ENCODE peak calls at places on chromosomes 5 and 9, in seven cellular contexts. E is HCT116, J is upper lobe of right lung, S is A549, Z is lower lobe of right lung, K is ovary, Q is aorta. F is an unnamed sample. For H3K4me1 and H3K9me3, the result is how much of the 10 kb centered on the place peaks cover.

GRCh38 chr5:82754759-82755158 is 322.4 kb downstream of the TMEM167A start:
- DNase-seq in E (no peak), J (no peak), S (no peak), Z (no peak), K (no peak), Q (no peak), F (no peak)

GRCh38 chr9:77952641-77953341 is 78.8 kb downstream of the GNAQ start:
- DNase-seq in E (no peak), J (no peak), S (no peak), Z (no peak), K (no peak), Q (no peak), F (no peak)

GRCh38 chr9:101128623-101129022 is 100.1 kb downstream of the PLPPR1 start:
- DNase-seq in E (no peak), J (no peak), S (no peak), Z (no peak), K (no peak), Q (no peak), F (no peak)

GRCh38 chr9:93580654-93581380 is 4.4 kb downstream of the PHF2 start:
- DNase-seq in E (no peak), J (no peak), S (no peak), Z (peak), K (peak), Q (peak), F (no peak)

GRCh38 chr5:57221049-57221568 is 47.2 kb downstream of the GPBP1 start:
- DNase-seq in E (peak), J (no peak), S (peak), Z (no peak), K (no peak), Q (no peak), F (no peak)

GRCh38 chr9:108665856-108666784 is 189.7 kb downstream of the ACTL7B start:
- DNase-seq in E (no peak), J (no peak), S (no peak), Z (no peak), K (no peak), Q (no peak), F (no peak)

GRCh38 chr5:75672616-75673015 is 44.6 kb downstream of the POC5 start:
- DNase-seq in E (no peak), J (no peak), S (no peak), Z (no peak), K (no peak), Q (no peak), F (no peak)

GRCh38 chr9:91424403-91425176 is 958 bp upstream of the NFIL3 start:
- DNase-seq in E (no peak), J (peak), S (peak), Z (peak), K (peak), Q (peak), F (peak)

GRCh38 chr9:126916909-126917308 is 2.3 kb downstream of the RALGPS1 start:
- DNase-seq in E (peak), J (no peak), S (no peak), Z (no peak), K (no peak), Q (no peak), F (no peak)

GRCh38 chr5:132947661-132948060 is 15.8 kb downstream of the AFF4 start:
- DNase-seq in E (no peak), J (no peak), S (no peak), Z (no peak), K (no peak), Q (no peak), F (no peak)

GRCh38 chr9:14323969-14324366 is 10.0 kb upstream of the NFIB start:
- DNase-seq in E (no peak), J (no peak), S (no peak), Z (no peak), K (no peak), Q (no peak), F (no peak)

GRCh38 chr9:14322211-14323082 is 8.5 kb upstream of the NFIB start:
- DNase-seq in E (peak), J (peak), S (peak), Z (peak), K (peak), Q (peak), F (peak)

GRCh38 chr9:14320272-14321245 is 6.6 kb upstream of the NFIB start:
- DNase-seq in E (no peak), J (no peak), S (peak), Z (no peak), K (peak), Q (no peak), F (peak)

GRCh38 chr9:14323083-14323968 is 9.4 kb upstream of the NFIB start:
- DNase-seq in E (no peak), J (no peak), S (no peak), Z (no peak), K (no peak), Q (no peak), F (no peak)

GRCh38 chr9:14321517-14322125 is 7.7 kb upstream of the NFIB start:
- DNase-seq in E (no peak), J (no peak), S (no peak), Z (no peak), K (no peak), Q (no peak), F (no peak)
- H3K4me1 ChIP-seq in E (under half), J (half or more), S (half or more), Z (under half), K (under half), Q (under half), F (under half)

GRCh38 chr5:32342656-32343055 is 29.9 kb upstream of the MTMR12 start:
- DNase-seq in E (no peak), J (no peak), S (no peak), Z (no peak), K (no peak), Q (no peak), F (no peak)
- H3K9me3 ChIP-seq in E (under half), J (under half), S (under half), Z (under half), K (under half), Q (under half), F (under half)

GRCh38 chr9:128101231-128101641 is 26.3 kb downstream of the PTGES2 start:
- DNase-seq in E (no peak), J (no peak), S (no peak), Z (peak), K (peak), Q (no peak), F (no peak)
- H3K4me1 ChIP-seq in E (under half), J (half or more), S (under half), Z (half or more), K (half or more), Q (under half), F (under half)

DNA sequence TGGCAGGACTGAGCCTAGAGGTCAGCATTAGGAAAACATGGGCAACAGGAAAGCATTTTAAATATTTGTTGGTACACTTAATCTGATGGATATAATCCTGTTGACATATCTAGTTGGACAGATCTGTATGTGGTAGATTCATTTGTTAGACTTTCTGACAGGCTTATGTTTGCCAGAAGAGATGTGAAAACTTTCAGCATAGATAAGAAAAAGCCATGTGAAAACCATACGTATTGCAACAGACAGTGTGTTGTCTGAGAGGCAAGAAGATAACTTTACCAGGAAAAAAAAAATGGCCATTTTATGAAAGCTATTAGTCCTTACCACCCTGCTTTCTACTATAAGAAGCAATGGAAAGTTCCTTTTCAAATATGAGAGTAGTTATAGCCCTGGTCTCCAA is 1902.2 kb upstream of the C9orf72 start:
- DNase-seq in E (no peak), J (no peak), S (no peak), Z (no peak), K (no peak), Q (no peak), F (no peak)
- H3K9me3 ChIP-seq in E (under half), J (under half), S (under half), Z (under half), K (under half), Q (under half), F (under half)

GRCh38 chr9:89536145-89536574 is 38.2 kb upstream of the SEMA4D start:
- DNase-seq in E (no peak), J (no peak), S (no peak), Z (no peak), K (no peak), Q (no peak), F (no peak)

GRCh38 chr9:89536618-89537017 is 38.7 kb upstream of the SEMA4D start:
- DNase-seq in E (no peak), J (no peak), S (no peak), Z (no peak), K (no peak), Q (no peak), F (no peak)

GRCh38 chr9:89534464-89534863 is 36.6 kb upstream of the SEMA4D start:
- DNase-seq in E (no peak), J (no peak), S (no peak), Z (no peak), K (no peak), Q (no peak), F (no peak)

GRCh38 chr9:89534888-89535287 is 37.0 kb upstream of the SEMA4D start:
- DNase-seq in E (no peak), J (no peak), S (no peak), Z (no peak), K (no peak), Q (no peak), F (no peak)

GRCh38 chr9:89535461-89535860 is 37.5 kb upstream of the SEMA4D start:
- DNase-seq in E (no peak), J (no peak), S (no peak), Z (no peak), K (no peak), Q (no peak), F (no peak)
- H3K4me1 ChIP-seq in E (under half), J (under half), S (under half), Z (under half), K (under half), Q (under half), F (under half)

DNA sequence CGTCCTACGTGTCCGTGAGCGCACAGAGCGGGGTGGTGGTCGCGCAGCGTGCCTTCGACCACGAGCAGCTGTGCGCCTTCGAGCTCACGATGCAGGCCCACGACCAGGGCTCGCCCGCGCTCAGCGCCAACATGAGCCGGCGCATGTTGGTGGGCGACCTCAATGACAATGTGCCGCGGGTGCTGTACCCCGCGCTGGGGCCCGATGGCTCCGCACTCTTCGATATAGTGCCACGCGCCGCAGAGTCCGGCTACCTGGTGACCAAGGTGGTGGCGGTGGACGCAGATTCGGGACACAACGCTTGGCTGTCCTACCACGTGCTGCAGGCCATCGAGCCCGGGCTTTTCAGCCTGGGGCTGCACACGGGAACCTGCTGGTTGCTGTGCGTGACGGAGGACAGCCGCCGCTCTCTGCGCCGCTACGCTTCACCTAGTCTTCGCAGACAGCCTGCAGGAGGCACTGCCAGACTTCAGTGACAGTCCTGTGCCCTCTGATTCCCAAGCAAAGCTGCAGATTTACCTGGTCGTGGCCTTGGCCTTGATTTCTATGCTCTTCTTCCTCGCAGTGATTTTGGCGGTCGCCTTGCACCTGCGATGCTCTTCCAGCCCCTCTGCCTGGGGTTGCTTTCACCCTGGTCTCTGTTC is 2.4 kb upstream of the PCDHGA12 start:
- DNase-seq in E (no peak), J (no peak), S (no peak), Z (no peak), K (no peak), Q (no peak), F (no peak)
- H3K9me3 ChIP-seq in E (under half), J (half or more), S (half or more), Z (half or more), K (under half), Q (under half), F (under half)

GRCh38 chr5:135130526-135131215 is 96.6 kb upstream of the PITX1 start:
- DNase-seq in E (no peak), J (no peak), S (no peak), Z (no peak), K (no peak), Q (peak), F (no peak)
- H3K4me1 ChIP-seq in E (under half), J (under half), S (under half), Z (under half), K (under half), Q (under half), F (under half)

F was measured in right cardiac atrium.